ENCODE peak calls at places on chromosomes 12 and 14, in seven cellular contexts. A, G, C, L, Y, Z and D are unnamed samples.

GRCh38 chr14:24258119-24258518 is 4.9 kb downstream of the TGM1 start:
- DNase-seq in Z (no peak), L (no peak), C (no peak), Y (no peak), G (no peak), A (no peak), D (no peak)

GRCh38 chr14:70000601-70001000 is 121.4 kb downstream of the SMOC1 start:
- DNase-seq in C (no peak), A (no peak), Y (no peak), L (no peak), Z (no peak), G (no peak), D (no peak)

GRCh38 chr14:74579447-74580274 is 32.4 kb downstream of the LTBP2 start:
- DNase-seq in L (no peak), Z (no peak), C (no peak), Y (no peak), G (no peak), A (no peak), D (no peak)

GRCh38 chr12:115294443-115295133 is 610.6 kb upstream of the TBX3 start:
- DNase-seq in C (no peak), G (no peak), Z (no peak), A (no peak), Y (peak; percentile 41), L (peak; percentile 22), D (no peak)

GRCh38 chr12:104957388-104958008 is 592 bp downstream of the SLC41A2 start:
- DNase-seq in A (no peak), G (no peak), L (no peak), Y (no peak), C (peak; percentile 18), Z (no peak), D (peak; percentile 48)

GRCh38 chr14:67474366-67474765 is 14.2 kb downstream of the TMEM229B start:
- DNase-seq in Z (no peak), G (no peak), Y (no peak), C (no peak), L (no peak), A (no peak), D (no peak)

GRCh38 chr12:212799-213526 is 994 bp downstream of the SLC6A12 start:
- DNase-seq in C (peak; percentile 55), A (no peak), L (no peak), Z (peak; percentile 49), G (no peak), Y (no peak), D (peak; percentile 65)

GRCh38 chr12:59634254-59634653 is 38.4 kb downstream of the SLC16A7 start:
- DNase-seq in G (no peak), Y (no peak), L (no peak), Z (no peak), C (no peak), A (no peak), D (no peak)

GRCh38 chr12:14883663-14884062 is 2.0 kb downstream of the MGP start:
- DNase-seq in L (no peak), G (no peak), A (no peak), Z (no peak), Y (no peak), C (no peak), D (no peak)

GRCh38 chr12:19482551-19483109 is 43.3 kb downstream of the AEBP2 start:
- DNase-seq in Y (peak; percentile 16), Z (peak; percentile 51), G (no peak), C (no peak), L (no peak), A (no peak), D (no peak)

GRCh38 chr12:61993734-61994345 is 266.4 kb upstream of the USP15 start:
- DNase-seq in Z (no peak), C (no peak), Y (peak; percentile 62), A (peak; percentile 13), G (peak; percentile 22), L (no peak), D (no peak)

GRCh38 chr12:81800298-81801148 is 41.4 kb upstream of the PPFIA2 start:
- DNase-seq in Z (no peak), L (no peak), C (no peak), A (no peak), G (no peak), Y (peak; percentile 42), D (no peak)

GRCh38 chr12:8860165-8860961 is 37.9 kb downstream of the A2ML1 start:
- DNase-seq in C (peak; percentile 29), G (peak; percentile 62), Y (peak; percentile 47), L (peak; percentile 23), A (no peak), Z (no peak), D (peak; percentile 26)

GRCh38 chr14:103568952-103569351 is 6.2 kb downstream of the COA8 start:
- DNase-seq in C (no peak), G (no peak), L (no peak), Z (no peak), A (no peak), Y (no peak), D (no peak)

GRCh38 chr12:122078141-122079037 is at the start of gene MLXIP:
- DNase-seq in Z (peak; percentile 94), G (peak; percentile 97), L (peak; percentile 93), A (no peak), Y (peak; percentile 95), C (peak; percentile 95), D (peak; percentile 93)

GRCh38 chr12:58502236-58502635 is 418.1 kb downstream of the LRIG3 start:
- DNase-seq in A (no peak), C (no peak), Z (no peak), L (no peak), G (no peak), Y (peak; percentile 54), D (no peak)

GRCh38 chr14:80695869-80696268 is 245.7 kb downstream of the CEP128 start:
- DNase-seq in L (no peak), G (no peak), C (no peak), Z (no peak), A (no peak), Y (no peak), D (no peak)

GRCh38 chr12:117084405-117085317 is 14.6 kb downstream of the TESC start:
- DNase-seq in G (no peak), L (no peak), Z (no peak), C (no peak), Y (no peak), A (no peak), D (no peak)

GRCh38 chr14:99995700-99996356 is 69.4 kb upstream of the EVL start:
- DNase-seq in Y (peak; percentile 57), C (peak; percentile 30), L (peak; percentile 44), A (peak; percentile 36), G (peak; percentile 89), Z (peak; percentile 42), D (peak; percentile 56)

GRCh38 chr12:127174881-127175280 is 1092.1 kb upstream of the TMEM132C start:
- DNase-seq in Y (no peak), Z (no peak), C (no peak), G (no peak), A (no peak), L (no peak), D (no peak)

GRCh38 chr12:47273191-47273626 is 193.4 kb upstream of the AMIGO2 start:
- DNase-seq in A (no peak), L (no peak), G (no peak), Y (no peak), C (no peak), Z (no peak), D (no peak)

GRCh38 chr14:80202888-80203562 is 8.3 kb downstream of the DIO2 start:
- DNase-seq in A (peak; percentile 17), L (no peak), Y (no peak), Z (no peak), C (no peak), G (peak; percentile 41), D (no peak)

DNA sequence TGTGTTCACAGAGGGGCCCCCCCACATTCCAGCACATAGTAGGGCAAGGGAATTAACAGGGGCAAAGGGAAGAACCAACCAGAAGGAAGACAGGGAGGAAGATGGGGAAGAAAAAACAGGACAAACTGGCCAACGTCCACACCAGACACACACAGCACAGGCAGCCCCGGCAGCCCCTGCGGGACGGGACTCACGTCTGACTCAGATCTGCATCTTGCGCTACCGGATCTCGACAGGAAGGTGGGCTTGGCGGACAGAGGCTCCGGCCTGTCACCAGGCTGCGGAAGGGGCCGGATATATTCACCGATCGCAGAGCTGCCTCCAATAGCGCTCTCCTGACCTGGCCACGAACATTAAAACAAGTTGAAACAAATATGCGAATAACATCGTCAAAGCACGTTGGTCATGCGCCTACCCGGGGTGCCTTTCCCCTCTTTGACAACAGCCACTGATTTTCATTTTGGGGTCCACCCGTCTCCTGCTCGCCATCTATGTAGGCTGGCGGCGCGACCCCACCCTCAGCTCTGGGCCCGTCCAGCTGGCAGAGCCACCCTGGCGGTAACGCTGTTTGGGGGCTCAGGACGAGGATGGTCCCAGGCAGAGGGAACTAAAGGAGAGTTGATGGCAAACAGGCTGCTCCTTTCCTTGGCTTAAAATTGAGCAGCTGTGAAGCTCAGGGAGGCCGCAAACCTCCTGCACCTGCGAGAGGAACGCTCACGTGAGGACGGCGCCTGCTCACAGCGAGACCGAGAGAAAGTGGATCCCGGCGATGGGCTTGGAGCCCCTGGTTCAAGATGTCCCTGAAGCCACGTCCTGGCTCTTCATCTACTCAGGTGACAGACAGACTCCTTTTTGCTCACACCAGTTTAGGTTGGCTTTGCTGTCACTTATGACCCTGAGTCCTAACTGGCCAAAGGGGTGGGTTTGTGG is 113.6 kb downstream of the PIWIL1 start:
- DNase-seq in G (no peak), C (no peak), L (no peak), A (no peak), Y (no peak), Z (no peak), D (no peak)
- H3K9me3 ChIP-seq in G (no peaks in the 10 kb centered on the region), C (no peaks in the 10 kb centered on the region), L (no peaks in the 10 kb centered on the region), A (no peaks in the 10 kb centered on the region), Y (no peaks in the 10 kb centered on the region), Z (no peaks in the 10 kb centered on the region), D (no peaks in the 10 kb centered on the region)

GRCh38 chr12:39427360-39427808 is 15.5 kb downstream of the KIF21A start:
- DNase-seq in L (no peak), Z (no peak), G (no peak), C (no peak), Y (no peak), A (no peak), D (no peak)
- H3K27ac ChIP-seq in L (no peak overlapping the region), Z (no peak overlapping the region), G (no peak overlapping the region), C (no peak overlapping the region), Y (no peak overlapping the region), A (no peak overlapping the region), D (no peak overlapping the region)

DNA sequence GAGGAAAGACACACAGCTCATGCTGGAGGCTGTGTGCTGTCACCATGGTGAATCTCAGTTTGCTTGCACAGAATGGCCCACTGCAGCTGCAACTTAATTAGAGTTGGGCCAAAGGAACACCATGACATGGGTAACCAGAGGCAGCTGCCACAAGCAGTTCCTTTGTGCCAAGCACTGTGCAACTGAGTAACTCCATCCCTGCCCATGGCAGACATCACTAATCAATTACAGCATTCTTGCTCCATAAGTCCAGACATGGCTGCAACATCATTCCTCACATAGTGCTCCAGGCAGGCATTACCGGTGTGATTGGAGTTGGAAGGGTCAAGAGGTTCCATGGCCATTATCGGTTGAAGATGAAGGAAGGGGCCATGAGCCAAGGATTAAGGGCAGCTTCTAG is 207.0 kb downstream of the RBM19 start:
- DNase-seq in C (no peak), Z (no peak), Y (no peak), G (no peak), A (no peak), L (no peak), D (no peak)
- H3K4me3 ChIP-seq in C (no peak overlapping the region), Z (no peak overlapping the region), Y (no peak overlapping the region), G (no peak overlapping the region), A (no peak overlapping the region), L (no peak overlapping the region), D (no peak overlapping the region)

DNA sequence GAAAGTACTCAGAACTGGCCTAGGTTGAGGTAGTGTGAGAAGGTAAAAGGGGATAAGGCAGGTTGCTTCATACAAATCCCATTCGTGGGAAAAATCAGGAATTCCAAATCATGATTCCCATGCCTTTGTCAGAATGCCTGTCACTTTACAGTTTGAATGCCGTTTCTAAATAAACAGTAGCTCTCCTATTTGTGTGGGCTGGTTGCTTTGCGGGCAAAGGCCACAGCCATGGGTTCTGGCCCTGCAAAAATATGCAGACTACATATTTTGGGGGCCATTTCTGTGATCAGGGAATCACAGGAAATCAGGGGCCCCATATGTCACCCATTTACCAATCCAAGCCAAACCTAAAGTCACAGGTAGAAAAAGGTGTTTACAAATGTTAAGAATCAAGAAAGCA is 161.3 kb upstream of the BMP4 start:
- DNase-seq in A (no peak), C (no peak), L (no peak), Z (no peak), G (no peak), Y (no peak), D (no peak)
- H3K9me3 ChIP-seq in A (no peaks in the 10 kb centered on the region), C (no peaks in the 10 kb centered on the region), L (no peaks in the 10 kb centered on the region), Z (no peaks in the 10 kb centered on the region), G (no peaks in the 10 kb centered on the region), Y (no peaks in the 10 kb centered on the region), D (no peaks in the 10 kb centered on the region)